ENCODE peak calls at places on chromosomes 6 and 20, in four cellular contexts. E is HepG2, B is SK-N-SH, Y is K562. Q is an unnamed sample.

GRCh38 chr6:7939864-7940228 is 29.3 kb upstream of the TXNDC5 start:
- DNase-seq in E (no peak), B (no peak), Y (no peak), Q (no peak)

GRCh38 chr6:28982476-28983266 is 22.4 kb downstream of the ZNF311 start:
- DNase-seq in E (peak), B (peak), Y (peak), Q (no peak)

GRCh38 chr6:125791151-125791819 is 525 bp downstream of the NCOA7 start:
- DNase-seq in E (peak), B (peak), Y (peak), Q (no peak)

GRCh38 chr6:133179483-133179882 is 61.7 kb upstream of the EYA4 start:
- DNase-seq in E (no peak), B (no peak), Y (no peak), Q (no peak)

GRCh38 chr6:13234130-13234529 is 94.2 kb downstream of the TBC1D7 start:
- DNase-seq in E (no peak), B (no peak), Y (no peak), Q (no peak)

GRCh38 chr20:18613553-18613952 is 25.7 kb downstream of the DTD1 start:
- DNase-seq in E (no peak), B (no peak), Y (no peak), Q (no peak)

GRCh38 chr6:126033696-126034095 is 47.4 kb downstream of the TRMT11 start:
- DNase-seq in E (peak), B (peak), Y (peak), Q (no peak)

GRCh38 chr6:56742122-56742791 is 99.6 kb upstream of the DST start:
- DNase-seq in E (peak), B (no peak), Y (no peak), Q (no peak)

GRCh38 chr20:4633780-4634179 is 87.9 kb upstream of the PRND start:
- DNase-seq in E (no peak), B (no peak), Y (no peak), Q (no peak)

GRCh38 chr6:29564875-29565274 is 5.3 kb upstream of the UBD start:
- DNase-seq in E (no peak), B (no peak), Y (no peak), Q (no peak)

GRCh38 chr6:26273673-26274595 is 91.1 kb upstream of the BTN3A2 start:
- DNase-seq in E (no peak), B (no peak), Y (no peak), Q (no peak)

GRCh38 chr6:52574709-52575489 is 2.0 kb downstream of the TRAM2 start:
- DNase-seq in E (no peak), B (no peak), Y (peak), Q (no peak)

GRCh38 chr6:5439749-5440148 is 178.4 kb downstream of the FARS2 start:
- DNase-seq in E (peak), B (no peak), Y (no peak), Q (no peak)

GRCh38 chr20:21702553-21703467 is 2.7 kb upstream of the PAX1 start:
- DNase-seq in E (peak), B (peak), Y (peak), Q (peak)

GRCh38 chr6:143372199-143372882 is 78.2 kb downstream of the ADAT2 start:
- DNase-seq in E (no peak), B (peak), Y (no peak), Q (no peak)

GRCh38 chr6:45084257-45084656 is 243.9 kb upstream of the RUNX2 start:
- DNase-seq in E (no peak), B (no peak), Y (no peak), Q (no peak)

GRCh38 chr6:50272611-50273010 is 222.9 kb upstream of the DEFB112 start:
- DNase-seq in E (no peak), B (no peak), Y (no peak), Q (no peak)

GRCh38 chr6:121573466-121573865 is 138.0 kb downstream of the GJA1 start:
- DNase-seq in E (no peak), B (no peak), Y (no peak), Q (no peak)

GRCh38 chr6:152673233-152673632 is 24.5 kb upstream of the MYCT1 start:
- DNase-seq in E (no peak), B (no peak), Y (no peak), Q (no peak)

GRCh38 chr20:43507150-43508080 is at the start of gene L3MBTL1:
- DNase-seq in E (peak), B (peak), Y (peak), Q (peak)

GRCh38 chr20:17916365-17916996 is 52.1 kb downstream of the SNX5 start:
- DNase-seq in E (no peak), B (no peak), Y (no peak), Q (no peak)

GRCh38 chr6:23183846-23184245 is 614.5 kb downstream of the HDGFL1 start:
- DNase-seq in E (no peak), B (no peak), Y (no peak), Q (no peak)

GRCh38 chr6:26311012-26311384 is 54.0 kb upstream of the BTN3A2 start:
- DNase-seq in E (peak), B (no peak), Y (no peak), Q (peak)

GRCh38 chr20:47357296-47358051 is 975 bp upstream of the ZMYND8 start:
- DNase-seq in E (peak), B (peak), Y (peak), Q (peak)

GRCh38 chr20:45927071-45927878 is 7.2 kb upstream of the PCIF1 start:
- DNase-seq in E (peak), B (no peak), Y (no peak), Q (no peak)

GRCh38 chr6:120056085-120056484 is 706.5 kb upstream of the MAN1A1 start:
- DNase-seq in E (no peak), B (no peak), Y (peak), Q (peak)

GRCh38 chr20:53750827-53751393 is 157.3 kb upstream of the ZNF217 start:
- DNase-seq in E (no peak), B (peak), Y (peak), Q (no peak)

GRCh38 chr20:53752583-53752970 is 158.9 kb upstream of the ZNF217 start:
- DNase-seq in E (no peak), B (no peak), Y (no peak), Q (no peak)

GRCh38 chr20:53749499-53749898 is 155.9 kb upstream of the ZNF217 start:
- DNase-seq in E (no peak), B (no peak), Y (no peak), Q (no peak)

GRCh38 chr20:53752971-53753879 is 159.6 kb upstream of the ZNF217 start:
- DNase-seq in E (no peak), B (no peak), Y (peak), Q (no peak)

GRCh38 chr20:53751394-53752368 is 158.0 kb upstream of the ZNF217 start:
- DNase-seq in E (no peak), B (no peak), Y (no peak), Q (no peak)
- TF ChIP-seq FOXJ3 in E (no peak), B (no peak), Y (no peak), Q (no peak)

DNA sequence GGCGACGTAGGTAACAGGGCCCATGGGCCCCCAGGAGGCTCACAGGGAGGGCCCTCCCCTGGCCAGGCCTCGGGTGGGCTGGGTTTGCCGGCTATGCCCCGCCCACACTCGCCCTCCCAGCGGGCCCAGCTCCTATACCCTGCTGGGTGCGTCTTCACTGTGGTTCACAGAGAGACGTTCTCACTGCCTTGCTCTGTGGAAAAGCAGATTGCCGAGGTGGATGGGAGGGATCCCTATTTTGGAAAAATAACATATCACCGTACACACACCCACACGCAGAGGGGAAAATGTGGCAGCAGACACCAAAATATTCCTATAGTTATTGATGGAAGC is 49.6 kb downstream of the TMEM242 start:
- DNase-seq in E (peak), B (peak), Y (peak), Q (peak)
- TF ChIP-seq FOXJ3 in E (no peak), B (no peak), Y (no peak), Q (no peak)

GRCh38 chr6:154872605-154873004 is 122.5 kb upstream of the TIAM2 start:
- DNase-seq in E (no peak), B (no peak), Y (no peak), Q (peak)
- TF ChIP-seq FOXJ3 in E (no peak), B (no peak), Y (no peak), Q (no peak)

GRCh38 chr6:158337332-158337731 is 25.1 kb downstream of the TULP4 start:
- DNase-seq in E (no peak), B (no peak), Y (no peak), Q (no peak)

GRCh38 chr6:158333094-158333493 is 20.8 kb downstream of the TULP4 start:
- DNase-seq in E (no peak), B (no peak), Y (no peak), Q (no peak)

GRCh38 chr6:158334534-158334933 is 22.3 kb downstream of the TULP4 start:
- DNase-seq in E (no peak), B (no peak), Y (no peak), Q (no peak)

GRCh38 chr6:158340252-158340651 is 28.0 kb downstream of the TULP4 start:
- DNase-seq in E (no peak), B (no peak), Y (no peak), Q (no peak)

GRCh38 chr6:158338311-158339112 is 26.2 kb downstream of the TULP4 start:
- DNase-seq in E (peak), B (no peak), Y (no peak), Q (no peak)
- TF ChIP-seq FOXJ3 in E (no peak), B (no peak), Y (no peak), Q (no peak)

GRCh38 chr20:51542894-51543788 is 622 bp upstream of the NFATC2 start:
- DNase-seq in E (no peak), B (no peak), Y (no peak), Q (no peak)
- TF ChIP-seq FOXJ3 in E (no peak), B (no peak), Y (no peak), Q (no peak)

GRCh38 chr6:106802141-106802540 is 172.4 kb downstream of the CD24 start:
- DNase-seq in E (no peak), B (peak), Y (no peak), Q (no peak)
- TF ChIP-seq FOXJ3 in E (no peak), B (no peak), Y (no peak), Q (no peak)

DNA sequence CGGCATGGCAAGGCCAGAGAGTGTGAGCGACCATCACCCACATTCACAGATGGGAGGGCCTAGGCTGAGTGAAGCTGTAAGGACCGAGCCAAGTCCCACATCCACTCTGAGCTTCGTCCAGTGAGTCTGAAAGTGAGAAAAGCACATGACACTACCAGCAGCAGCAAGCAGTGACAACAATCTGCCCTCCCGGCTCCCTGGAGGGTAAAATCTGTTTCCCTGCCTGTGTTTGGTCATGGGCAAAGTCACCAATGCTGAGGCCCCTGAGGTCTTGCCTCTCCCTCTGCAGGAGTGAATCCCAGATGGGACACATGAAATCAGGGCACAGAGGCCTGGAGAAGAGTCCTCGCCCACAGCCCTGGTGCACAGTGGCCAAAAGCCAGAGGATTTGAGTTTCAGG is 6.4 kb upstream of the CST7 start:
- DNase-seq in E (no peak), B (no peak), Y (no peak), Q (no peak)
- TF ChIP-seq FOXJ3 in E (no peak), B (no peak), Y (no peak), Q (no peak)

GRCh38 chr6:11584264-11584663 is 46.7 kb downstream of the TMEM170B start:
- DNase-seq in E (no peak), B (no peak), Y (no peak), Q (no peak)

GRCh38 chr6:11589261-11589660 is 51.7 kb downstream of the TMEM170B start:
- DNase-seq in E (no peak), B (no peak), Y (no peak), Q (no peak)

GRCh38 chr6:11586117-11586516 is 48.6 kb downstream of the TMEM170B start:
- DNase-seq in E (no peak), B (no peak), Y (no peak), Q (no peak)

GRCh38 chr6:11586574-11586973 is 49.0 kb downstream of the TMEM170B start:
- DNase-seq in E (no peak), B (no peak), Y (no peak), Q (no peak)

GRCh38 chr6:11585426-11586016 is 48.0 kb downstream of the TMEM170B start:
- DNase-seq in E (peak), B (peak), Y (peak), Q (no peak)
- TF ChIP-seq FOXJ3 in E (no peak), B (no peak), Y (no peak), Q (no peak)

DNA sequence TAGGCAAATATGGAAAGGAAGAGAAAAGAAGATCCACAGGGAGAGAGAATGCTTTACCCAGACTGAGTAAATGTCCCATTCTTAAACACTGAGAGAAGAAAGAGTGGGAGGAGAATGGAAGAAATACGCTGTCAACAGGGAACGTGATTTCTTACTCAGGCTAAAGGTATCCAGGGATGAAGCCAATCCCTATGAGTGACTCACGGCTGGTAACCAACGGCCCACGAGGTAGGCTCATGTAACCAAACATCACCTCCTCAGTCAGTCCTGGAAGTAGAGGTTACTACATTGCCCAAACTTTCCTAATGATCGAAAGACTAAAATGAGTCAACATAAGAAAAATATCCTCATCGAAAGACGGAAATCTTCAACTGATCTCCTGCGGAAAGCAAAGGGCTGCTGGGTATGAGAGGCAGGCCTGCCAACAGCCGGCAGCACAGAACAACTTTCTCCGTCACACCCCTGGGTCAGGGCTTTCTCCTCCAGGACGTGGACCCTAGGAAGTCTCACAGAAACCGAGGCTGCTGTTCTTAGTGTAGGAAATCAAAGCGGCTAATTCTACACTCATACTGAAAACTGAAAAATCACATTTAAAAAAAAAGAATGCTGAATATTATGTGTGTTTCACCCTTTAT is 292.6 kb downstream of the GMDS start:
- DNase-seq in E (no peak), B (no peak), Y (no peak), Q (no peak)
- TF ChIP-seq FOXJ3 in E (no peak), B (no peak), Y (no peak), Q (no peak)

DNA sequence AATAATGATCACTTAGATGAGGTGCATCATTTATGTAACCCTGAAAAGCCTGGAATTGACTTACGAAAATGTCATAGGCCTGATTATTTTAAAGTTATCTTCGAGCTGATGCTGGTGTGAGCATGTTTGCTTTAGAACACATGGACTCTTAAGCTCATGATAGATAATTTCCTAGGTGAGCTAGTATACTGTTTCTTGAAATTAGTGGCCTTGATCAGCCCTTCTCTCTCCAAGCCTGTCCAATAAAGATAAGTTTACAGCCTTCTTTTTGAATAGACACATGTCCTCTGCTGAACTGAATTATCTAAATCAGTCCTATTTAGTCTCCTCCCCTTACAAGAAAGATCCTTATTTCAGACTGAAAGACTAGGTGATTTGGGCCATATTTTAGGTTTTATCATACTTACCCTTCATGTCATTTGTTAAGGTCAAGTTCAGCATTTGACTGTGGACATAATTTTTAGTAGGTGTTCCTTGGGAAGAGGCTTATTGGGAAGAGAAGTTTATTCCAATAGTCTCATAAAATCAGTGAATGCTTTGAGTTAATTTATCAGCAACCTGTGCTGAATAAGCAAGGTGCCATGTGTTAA is 15.3 kb downstream of the FOXO3 start:
- DNase-seq in E (no peak), B (no peak), Y (peak), Q (no peak)
- TF ChIP-seq FOXJ3 in E (no peak), B (no peak), Y (no peak), Q (no peak)